ENCODE peak calls at places on chromosomes 13 and 19, in five cellular contexts. S, U, O, F and H are unnamed samples.

GRCh38 chr13:33659894-33660293 is 158.1 kb upstream of the RFC3 start:
- DNase-seq in S (no peak), U (no peak), O (no peak), F (no peak), H (no peak)

GRCh38 chr19:58543826-58544590 is at the start of gene TRIM28:
- DNase-seq in S (peak; percentile 99), U (peak; percentile 99), O (peak; percentile 100), F (peak; percentile 100), H (peak; percentile 100)

GRCh38 chr19:10961073-10961762 is 388 bp downstream of the SMARCA4 start:
- DNase-seq in S (peak; percentile 77), U (peak; percentile 46), O (no peak), F (no peak), H (no peak)

GRCh38 chr13:25111557-25111956 is 15.6 kb downstream of the PABPC3 start:
- DNase-seq in S (no peak), U (peak; percentile 6), O (no peak), F (no peak), H (no peak)

GRCh38 chr13:112716841-112717520 is 27.1 kb downstream of the ATP11A start:
- DNase-seq in S (no peak), U (no peak), O (no peak), F (no peak), H (no peak)

GRCh38 chr13:103157034-103157433 is 90.8 kb upstream of the SLC10A2 start:
- DNase-seq in S (no peak), U (no peak), O (no peak), F (no peak), H (no peak)

GRCh38 chr13:30889196-30889690 is 16.8 kb upstream of the MEDAG start:
- DNase-seq in S (no peak), U (no peak), O (no peak), F (no peak), H (no peak)

GRCh38 chr13:89372193-89372592 is 1701.0 kb downstream of the SLITRK5 start:
- DNase-seq in S (no peak), U (no peak), O (no peak), F (no peak), H (no peak)

GRCh38 chr19:43406297-43406696 is 8.4 kb upstream of the TEX101 start:
- DNase-seq in S (no peak), U (no peak), O (no peak), F (no peak), H (no peak)

GRCh38 chr19:43527860-43528622 is 1.0 kb upstream of the ETHE1 start:
- DNase-seq in S (peak; percentile 46), U (peak; percentile 20), O (no peak), F (no peak), H (peak; percentile 20)

GRCh38 chr13:108437496-108437895 is 168.0 kb downstream of the TNFSF13B start:
- DNase-seq in S (no peak), U (peak; percentile 23), O (no peak), F (no peak), H (no peak)

GRCh38 chr19:47637550-47637949 is 28.6 kb downstream of the BICRA start:
- DNase-seq in S (no peak), U (peak; percentile 36), O (no peak), F (no peak), H (no peak)

GRCh38 chr13:36395280-36395679 is 37.0 kb upstream of the CCNA1 start:
- DNase-seq in S (no peak), U (peak; percentile 28), O (peak; percentile 28), F (no peak), H (peak; percentile 37)

GRCh38 chr13:101116826-101117225 is 299.5 kb downstream of the NALCN start:
- DNase-seq in S (no peak), U (no peak), O (no peak), F (no peak), H (no peak)

GRCh38 chr19:1063030-1063908 is 3.7 kb upstream of the ARHGAP45 start:
- DNase-seq in S (no peak), U (no peak), O (no peak), F (peak; percentile 58), H (peak; percentile 35)

GRCh38 chr19:18063463-18063862 is 23.3 kb downstream of the IL12RB1 start:
- DNase-seq in S (no peak), U (peak; percentile 23), O (no peak), F (no peak), H (peak; percentile 41)

GRCh38 chr13:43797154-43797553 is 10.4 kb upstream of the ENOX1 start:
- DNase-seq in S (no peak), U (no peak), O (no peak), F (no peak), H (no peak)

GRCh38 chr13:23680836-23681235 is 110.6 kb downstream of the TNFRSF19 start:
- DNase-seq in S (no peak), U (no peak), O (no peak), F (no peak), H (no peak)

GRCh38 chr13:114074671-114075315 is 57.6 kb downstream of the RASA3 start:
- DNase-seq in S (no peak), U (no peak), O (no peak), F (no peak), H (no peak)

GRCh38 chr19:29834991-29835390 is 23.2 kb downstream of the CCNE1 start:
- DNase-seq in S (no peak), U (no peak), O (no peak), F (no peak), H (peak; percentile 64)

GRCh38 chr19:54792814-54793213 is 10.6 kb upstream of the KIR2DL4 start:
- DNase-seq in S (no peak), U (no peak), O (no peak), F (no peak), H (no peak)

GRCh38 chr19:15249912-15250634 is 17.8 kb upstream of the EPHX3 start:
- DNase-seq in S (peak; percentile 80), U (peak; percentile 98), O (peak; percentile 61), F (no peak), H (peak; percentile 35)

GRCh38 chr13:33186851-33187250 is 98.7 kb downstream of the STARD13 start:
- DNase-seq in S (no peak), U (peak; percentile 78), O (no peak), F (no peak), H (no peak)

GRCh38 chr19:10565028-10565566 is 713 bp downstream of the KRI1 start:
- DNase-seq in S (peak; percentile 64), U (peak; percentile 56), O (no peak), F (no peak), H (peak; percentile 59)

GRCh38 chr13:38686635-38687245 is at the start of gene FREM2:
- DNase-seq in S (no peak), U (peak; percentile 17), O (peak; percentile 71), F (no peak), H (no peak)

GRCh38 chr13:101811440-101811839 is 359.0 kb downstream of the ITGBL1 start:
- DNase-seq in S (no peak), U (no peak), O (peak; percentile 5), F (no peak), H (no peak)

GRCh38 chr19:51316688-51317087 is 5.2 kb downstream of the IGLON5 start:
- DNase-seq in S (no peak), U (no peak), O (no peak), F (no peak), H (no peak)

GRCh38 chr13:80006940-80007339 is 334.0 kb downstream of the SPRY2 start:
- DNase-seq in S (no peak), U (no peak), O (no peak), F (no peak), H (no peak)

GRCh38 chr13:99404005-99404755 is 97.0 kb upstream of the GPR183 start:
- DNase-seq in S (no peak), U (no peak), O (no peak), F (no peak), H (peak; percentile 12)